ENCODE peak calls at places on chromosomes 16 and 17, in seven cellular contexts. E is AG09319, P is germinal center, O is HS-5, B is ascending aorta, A is AG10803, T is erythroblast. M is an unnamed sample.

GRCh38 chr16:62021295-62021694 is 14.9 kb downstream of the CDH8 start:
- DNase-seq in P (no peak), A (no peak), O (no peak), T (no peak), E (no peak), B (no peak), M (no peak)

GRCh38 chr17:58564971-58565370 is 50.5 kb upstream of the MTMR4 start:
- DNase-seq in O (no peak), B (no peak), E (no peak), A (no peak), T (no peak), P (no peak), M (no peak)

GRCh38 chr17:77802811-77803220 is 155.7 kb upstream of the TNRC6C start:
- DNase-seq in T (no peak), A (no peak), B (no peak), E (no peak), P (no peak), O (no peak), M (no peak)

GRCh38 chr17:50953831-50954601 is 87.9 kb upstream of the TOB1 start:
- DNase-seq in E (no peak), P (no peak), A (peak), T (peak), B (no peak), O (no peak), M (no peak)

GRCh38 chr17:63995626-63996025 is 2.5 kb upstream of the PRR29 start:
- DNase-seq in O (no peak), P (no peak), T (no peak), B (no peak), A (no peak), E (no peak), M (no peak)

GRCh38 chr17:31155208-31155810 is 60.5 kb downstream of the NF1 start:
- DNase-seq in B (no peak), P (no peak), O (no peak), A (peak), T (no peak), E (no peak), M (no peak)

GRCh38 chr17:50176559-50177471 is 11.0 kb downstream of the SGCA start:
- DNase-seq in P (no peak), A (peak), B (no peak), O (no peak), E (no peak), T (no peak), M (no peak)

GRCh38 chr16:47143329-47143676 is 442 bp downstream of the NETO2 start:
- DNase-seq in A (peak), P (peak), T (peak), O (no peak), E (no peak), B (no peak), M (peak)

GRCh38 chr16:21064203-21064602 is 86.4 kb downstream of the DNAH3 start:
- DNase-seq in A (no peak), B (no peak), T (no peak), P (no peak), E (no peak), O (no peak), M (no peak)

GRCh38 chr16:57471852-57472664 is 9.6 kb downstream of the POLR2C start:
- DNase-seq in E (no peak), T (no peak), A (no peak), B (no peak), P (no peak), O (no peak), M (no peak)

M was measured in amniotic stem cell.